ENCODE peak calls at places on chromosomes 13 and 19, in seven cellular contexts. One of them, this sample, is unnamed.

GRCh38 chr19:18203408-18203862 is 407 bp downstream of the RAB3A start:
- DNase-seq in HCT116: no peak
- DNase-seq in IMR-90: no peak
- DNase-seq in psoas muscle: peak; percentile 79
- DNase-seq in endothelial cell: peak; percentile 18
- DNase-seq in progenitor cell of endocrine pancreas: no peak
- DNase-seq in choroid plexus epithelial cell: no peak
- DNase-seq in this sample: no peak

GRCh38 chr19:28633223-28634030 is 579.5 kb downstream of the UQCRFS1 start:
- DNase-seq in HCT116: no peak
- DNase-seq in IMR-90: peak; percentile 1
- DNase-seq in psoas muscle: peak; percentile 58
- DNase-seq in endothelial cell: peak; percentile 80
- DNase-seq in progenitor cell of endocrine pancreas: peak; percentile 54
- DNase-seq in choroid plexus epithelial cell: peak; percentile 83
- DNase-seq in this sample: peak; percentile 75

GRCh38 chr13:28751210-28751935 is 32.6 kb upstream of the SLC46A3 start:
- DNase-seq in HCT116: no peak
- DNase-seq in IMR-90: no peak
- DNase-seq in psoas muscle: no peak
- DNase-seq in endothelial cell: no peak
- DNase-seq in progenitor cell of endocrine pancreas: no peak
- DNase-seq in choroid plexus epithelial cell: no peak
- DNase-seq in this sample: no peak

GRCh38 chr13:52845766-52846566 is 2.5 kb downstream of the PCDH8 start:
- DNase-seq in HCT116: no peak
- DNase-seq in IMR-90: no peak
- DNase-seq in psoas muscle: peak; percentile 48
- DNase-seq in endothelial cell: peak; percentile 85
- DNase-seq in progenitor cell of endocrine pancreas: peak; percentile 65
- DNase-seq in choroid plexus epithelial cell: peak; percentile 4
- DNase-seq in this sample: peak; percentile 91

GRCh38 chr19:5892772-5893275 is 10.8 kb downstream of the NDUFA11 start:
- DNase-seq in HCT116: no peak
- DNase-seq in IMR-90: no peak
- DNase-seq in psoas muscle: no peak
- DNase-seq in endothelial cell: no peak
- DNase-seq in progenitor cell of endocrine pancreas: no peak
- DNase-seq in choroid plexus epithelial cell: no peak
- DNase-seq in this sample: no peak

GRCh38 chr13:96552523-96552922 is 441.8 kb downstream of the OXGR1 start:
- DNase-seq in HCT116: no peak
- DNase-seq in IMR-90: no peak
- DNase-seq in psoas muscle: no peak
- DNase-seq in endothelial cell: no peak
- DNase-seq in progenitor cell of endocrine pancreas: no peak
- DNase-seq in choroid plexus epithelial cell: no peak
- DNase-seq in this sample: no peak

GRCh38 chr19:6677924-6678689 is 8.1 kb upstream of the TNFSF14 start:
- DNase-seq in HCT116: no peak
- DNase-seq in IMR-90: no peak
- DNase-seq in psoas muscle: no peak
- DNase-seq in endothelial cell: no peak
- DNase-seq in progenitor cell of endocrine pancreas: peak; percentile 18
- DNase-seq in choroid plexus epithelial cell: peak; percentile 6
- DNase-seq in this sample: peak; percentile 38

GRCh38 chr19:33409035-33409434 is 35.5 kb downstream of the CEBPG start:
- DNase-seq in HCT116: no peak
- DNase-seq in IMR-90: no peak
- DNase-seq in psoas muscle: peak; percentile 21
- DNase-seq in endothelial cell: no peak
- DNase-seq in progenitor cell of endocrine pancreas: no peak
- DNase-seq in choroid plexus epithelial cell: no peak
- DNase-seq in this sample: peak; percentile 9

DNA sequence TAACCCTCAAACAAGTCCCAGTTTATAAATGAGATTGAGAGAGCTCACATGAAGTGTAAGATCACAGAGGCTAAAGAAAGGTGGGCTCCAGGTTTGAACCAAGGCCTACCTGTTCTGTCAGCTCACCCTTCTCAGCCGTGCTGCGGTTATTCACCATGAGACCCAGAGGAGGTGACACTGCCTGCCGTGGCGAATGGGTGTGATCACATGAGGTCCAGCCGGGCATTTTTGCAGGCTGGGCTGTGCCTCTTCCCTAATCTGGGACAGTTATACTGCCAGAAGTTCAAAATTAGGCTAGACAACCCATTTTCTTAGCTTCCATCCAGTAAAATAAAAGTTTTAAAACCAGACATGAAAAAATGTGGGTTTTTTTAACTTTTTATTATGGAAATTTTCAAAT is 146.8 kb downstream of the FOXO1 start:
- DNase-seq in HCT116: no peak
- DNase-seq in IMR-90: no peak
- DNase-seq in psoas muscle: peak; percentile 56
- DNase-seq in endothelial cell: no peak
- DNase-seq in progenitor cell of endocrine pancreas: no peak
- DNase-seq in choroid plexus epithelial cell: no peak
- DNase-seq in this sample: no peak
- TF ChIP-seq CTCF in HCT116: no peak
- TF ChIP-seq CTCF in IMR-90: no peak
- TF ChIP-seq CTCF in psoas muscle: no peak
- TF ChIP-seq CTCF in endothelial cell: no peak
- TF ChIP-seq CTCF in progenitor cell of endocrine pancreas: no peak
- TF ChIP-seq CTCF in choroid plexus epithelial cell: no peak
- TF ChIP-seq CTCF in this sample: no peak

DNA sequence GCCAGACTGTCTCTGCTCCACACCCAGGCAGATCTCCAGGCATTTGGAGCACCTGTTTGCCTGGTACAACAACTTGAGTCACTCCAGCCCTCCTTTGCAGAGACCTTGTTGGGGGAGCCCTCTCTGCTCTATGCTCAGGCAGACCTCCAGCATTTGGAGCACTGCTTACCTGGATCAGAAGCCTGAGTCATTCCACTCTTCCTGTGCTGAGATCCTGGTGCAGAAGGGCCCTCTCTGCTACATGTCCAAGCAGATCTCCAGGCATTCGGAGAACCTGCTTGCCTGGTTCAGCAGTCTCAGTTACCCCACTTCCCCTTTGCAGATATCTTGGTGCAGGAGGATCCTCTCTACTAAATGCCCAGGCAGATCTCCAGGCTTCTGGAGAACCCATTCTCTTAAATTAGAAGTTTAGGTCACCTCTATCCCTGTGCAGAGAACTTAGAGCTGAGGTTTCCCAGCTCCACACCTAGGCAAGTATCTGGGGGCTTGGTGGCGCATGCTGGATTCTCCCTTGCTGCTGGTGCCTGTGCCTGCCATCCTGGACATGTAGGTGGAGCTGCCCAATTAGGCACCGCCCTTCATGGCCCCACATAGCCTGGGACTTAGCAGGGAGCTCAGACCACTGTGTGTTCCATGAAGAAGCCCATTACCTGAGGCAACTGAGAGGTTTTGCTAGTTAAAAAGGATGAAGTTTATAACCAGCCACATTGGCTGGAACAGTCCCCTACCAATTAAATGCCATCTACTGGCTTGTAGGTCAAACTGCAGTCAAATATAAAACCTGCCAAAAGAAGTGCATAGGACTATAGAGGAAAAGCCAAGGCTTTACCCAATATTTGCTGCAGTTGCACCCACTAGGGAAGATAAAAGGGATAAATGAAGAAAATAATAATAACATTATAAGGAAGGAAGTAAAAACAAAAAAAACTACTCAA is 97.6 kb upstream of the SLITRK6 start:
- DNase-seq in HCT116: no peak
- DNase-seq in IMR-90: peak; percentile 0
- DNase-seq in psoas muscle: no peak
- DNase-seq in endothelial cell: no peak
- DNase-seq in progenitor cell of endocrine pancreas: no peak
- DNase-seq in choroid plexus epithelial cell: peak; percentile 15
- DNase-seq in this sample: no peak
- TF ChIP-seq CTCF in HCT116: no peak
- TF ChIP-seq CTCF in IMR-90: peak; percentile 8
- TF ChIP-seq CTCF in psoas muscle: no peak
- TF ChIP-seq CTCF in endothelial cell: peak; percentile 12
- TF ChIP-seq CTCF in progenitor cell of endocrine pancreas: peak; percentile 43
- TF ChIP-seq CTCF in choroid plexus epithelial cell: peak; percentile 43
- TF ChIP-seq CTCF in this sample: peak; percentile 40

DNA sequence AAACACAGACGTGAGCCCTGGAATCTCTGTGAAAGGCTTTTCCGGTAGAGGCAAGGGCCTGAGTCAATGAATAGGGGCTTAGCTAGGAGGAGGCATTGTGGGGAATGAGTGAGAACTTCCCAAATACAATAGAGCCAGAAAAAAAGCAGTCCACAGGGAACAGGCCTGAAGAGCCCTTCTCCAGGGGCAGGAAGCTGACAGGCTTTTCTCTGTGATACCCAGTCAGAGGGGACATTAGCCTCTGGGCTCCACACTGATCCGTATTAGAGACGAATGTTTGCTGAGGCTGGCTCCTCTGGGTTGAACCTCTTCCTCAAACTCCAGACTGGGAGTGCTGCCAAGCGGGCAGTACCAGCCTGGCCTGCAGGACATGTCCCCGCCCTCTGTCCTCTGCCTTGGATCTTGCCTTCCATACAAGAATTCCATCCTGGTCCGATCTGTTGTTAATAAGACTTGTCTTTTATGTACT is 2.3 kb downstream of the DHRS12 start:
- DNase-seq in HCT116: no peak
- DNase-seq in IMR-90: no peak
- DNase-seq in psoas muscle: peak; percentile 76
- DNase-seq in endothelial cell: no peak
- DNase-seq in progenitor cell of endocrine pancreas: no peak
- DNase-seq in choroid plexus epithelial cell: no peak
- DNase-seq in this sample: no peak
- TF ChIP-seq CTCF in HCT116: no peak
- TF ChIP-seq CTCF in IMR-90: no peak
- TF ChIP-seq CTCF in psoas muscle: no peak
- TF ChIP-seq CTCF in endothelial cell: no peak
- TF ChIP-seq CTCF in progenitor cell of endocrine pancreas: no peak
- TF ChIP-seq CTCF in choroid plexus epithelial cell: no peak
- TF ChIP-seq CTCF in this sample: no peak

GRCh38 chr13:47216176-47216822 is 319.4 kb upstream of the HTR2A start:
- DNase-seq in HCT116: no peak
- DNase-seq in IMR-90: peak; percentile 57
- DNase-seq in psoas muscle: no peak
- DNase-seq in endothelial cell: no peak
- DNase-seq in progenitor cell of endocrine pancreas: no peak
- DNase-seq in choroid plexus epithelial cell: peak; percentile 48
- DNase-seq in this sample: no peak

GRCh38 chr13:47215741-47216140 is 318.9 kb upstream of the HTR2A start:
- DNase-seq in HCT116: no peak
- DNase-seq in IMR-90: peak; percentile 87
- DNase-seq in psoas muscle: no peak
- DNase-seq in endothelial cell: no peak
- DNase-seq in progenitor cell of endocrine pancreas: no peak
- DNase-seq in choroid plexus epithelial cell: peak; percentile 91
- DNase-seq in this sample: peak; percentile 11

GRCh38 chr13:47220453-47221150 is 323.7 kb upstream of the HTR2A start:
- DNase-seq in HCT116: no peak
- DNase-seq in IMR-90: peak; percentile 23
- DNase-seq in psoas muscle: no peak
- DNase-seq in endothelial cell: no peak
- DNase-seq in progenitor cell of endocrine pancreas: no peak
- DNase-seq in choroid plexus epithelial cell: no peak
- DNase-seq in this sample: no peak

GRCh38 chr13:47213057-47213456 is 316.2 kb upstream of the HTR2A start:
- DNase-seq in HCT116: no peak
- DNase-seq in IMR-90: peak; percentile 16
- DNase-seq in psoas muscle: no peak
- DNase-seq in endothelial cell: no peak
- DNase-seq in progenitor cell of endocrine pancreas: no peak
- DNase-seq in choroid plexus epithelial cell: no peak
- DNase-seq in this sample: no peak

GRCh38 chr13:47218611-47219010 is 321.8 kb upstream of the HTR2A start:
- DNase-seq in HCT116: no peak
- DNase-seq in IMR-90: no peak
- DNase-seq in psoas muscle: no peak
- DNase-seq in endothelial cell: no peak
- DNase-seq in progenitor cell of endocrine pancreas: no peak
- DNase-seq in choroid plexus epithelial cell: no peak
- DNase-seq in this sample: no peak
- TF ChIP-seq CTCF in HCT116: no peak
- TF ChIP-seq CTCF in IMR-90: no peak
- TF ChIP-seq CTCF in psoas muscle: no peak
- TF ChIP-seq CTCF in endothelial cell: no peak
- TF ChIP-seq CTCF in progenitor cell of endocrine pancreas: no peak
- TF ChIP-seq CTCF in choroid plexus epithelial cell: no peak
- TF ChIP-seq CTCF in this sample: no peak

GRCh38 chr19:50272263-50272897 is 56.8 kb downstream of the KCNC3 start:
- DNase-seq in HCT116: no peak
- DNase-seq in IMR-90: no peak
- DNase-seq in psoas muscle: no peak
- DNase-seq in endothelial cell: no peak
- DNase-seq in progenitor cell of endocrine pancreas: no peak
- DNase-seq in choroid plexus epithelial cell: no peak
- DNase-seq in this sample: no peak

GRCh38 chr19:50266896-50267295 is 62.3 kb downstream of the KCNC3 start:
- DNase-seq in HCT116: peak; percentile 47
- DNase-seq in IMR-90: no peak
- DNase-seq in psoas muscle: no peak
- DNase-seq in endothelial cell: no peak
- DNase-seq in progenitor cell of endocrine pancreas: no peak
- DNase-seq in choroid plexus epithelial cell: no peak
- DNase-seq in this sample: no peak

GRCh38 chr19:50268501-50268900 is 60.7 kb downstream of the KCNC3 start:
- DNase-seq in HCT116: no peak
- DNase-seq in IMR-90: no peak
- DNase-seq in psoas muscle: no peak
- DNase-seq in endothelial cell: no peak
- DNase-seq in progenitor cell of endocrine pancreas: no peak
- DNase-seq in choroid plexus epithelial cell: no peak
- DNase-seq in this sample: no peak

GRCh38 chr19:50268046-50268445 is 61.1 kb downstream of the KCNC3 start:
- DNase-seq in HCT116: no peak
- DNase-seq in IMR-90: no peak
- DNase-seq in psoas muscle: no peak
- DNase-seq in endothelial cell: no peak
- DNase-seq in progenitor cell of endocrine pancreas: no peak
- DNase-seq in choroid plexus epithelial cell: no peak
- DNase-seq in this sample: no peak

DNA sequence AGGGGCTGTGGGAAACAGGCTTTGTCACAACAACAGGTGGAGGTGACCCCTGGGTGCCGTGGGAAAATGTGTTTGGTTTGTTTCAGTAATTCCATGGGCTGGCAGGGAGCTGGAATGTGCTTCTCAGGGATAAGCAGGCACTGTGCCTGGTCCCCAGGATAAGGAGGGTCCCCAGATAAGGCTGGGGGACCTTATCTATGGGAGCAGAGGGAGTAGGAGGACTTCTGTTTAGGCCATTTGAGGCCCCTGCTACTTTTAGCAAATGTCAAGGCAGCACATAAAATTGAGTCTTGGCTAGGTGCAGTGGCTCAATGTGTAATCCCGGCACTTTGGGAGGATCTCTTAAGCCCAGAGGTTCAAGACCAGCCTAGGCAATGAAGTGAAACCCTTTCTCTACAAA is 59.5 kb downstream of the KCNC3 start:
- DNase-seq in HCT116: no peak
- DNase-seq in IMR-90: no peak
- DNase-seq in psoas muscle: no peak
- DNase-seq in endothelial cell: no peak
- DNase-seq in progenitor cell of endocrine pancreas: no peak
- DNase-seq in choroid plexus epithelial cell: no peak
- DNase-seq in this sample: no peak
- TF ChIP-seq CTCF in HCT116: no peak
- TF ChIP-seq CTCF in IMR-90: no peak
- TF ChIP-seq CTCF in psoas muscle: no peak
- TF ChIP-seq CTCF in endothelial cell: no peak
- TF ChIP-seq CTCF in progenitor cell of endocrine pancreas: no peak
- TF ChIP-seq CTCF in choroid plexus epithelial cell: no peak
- TF ChIP-seq CTCF in this sample: no peak

GRCh38 chr13:23634897-23635296 is 64.7 kb downstream of the TNFRSF19 start:
- DNase-seq in HCT116: no peak
- DNase-seq in IMR-90: no peak
- DNase-seq in psoas muscle: no peak
- DNase-seq in endothelial cell: no peak
- DNase-seq in progenitor cell of endocrine pancreas: no peak
- DNase-seq in choroid plexus epithelial cell: no peak
- DNase-seq in this sample: no peak
- TF ChIP-seq CTCF in HCT116: no peak
- TF ChIP-seq CTCF in IMR-90: no peak
- TF ChIP-seq CTCF in psoas muscle: no peak
- TF ChIP-seq CTCF in endothelial cell: no peak
- TF ChIP-seq CTCF in progenitor cell of endocrine pancreas: peak; percentile 33
- TF ChIP-seq CTCF in choroid plexus epithelial cell: peak; percentile 11
- TF ChIP-seq CTCF in this sample: no peak

This sample was measured in glutamatergic neuron.